ENCODE peak calls at places on chromosomes 6 and 20, in eight cellular contexts. J is AG04449; B is WERI-Rb-1; G is cardiac fibroblast; I is Ammon's horn; Q is foreskin fibroblast; S is CD4-positive, alpha-beta T cell; C is nephron progenitor cell. K is an unnamed sample.

GRCh38 chr20:10673831-10674683 is at the start of gene JAG1:
- DNase-seq in J (peak), I (peak), S (peak), G (peak), B (peak), Q (peak), C (peak), K (peak)

GRCh38 chr6:43743682-43744381 is 26.2 kb upstream of the VEGFA start:
- DNase-seq in B (peak), G (no peak), C (no peak), S (no peak), I (no peak), Q (no peak), J (no peak), K (no peak)

GRCh38 chr6:21831531-21832291 is 238.2 kb downstream of the SOX4 start:
- DNase-seq in Q (no peak), S (no peak), C (peak), I (no peak), B (no peak), J (peak), G (peak), K (no peak)

GRCh38 chr6:1477432-1478090 is 88.2 kb downstream of the FOXF2 start:
- DNase-seq in C (no peak), S (no peak), B (no peak), G (peak), I (no peak), J (no peak), Q (peak), K (peak)

GRCh38 chr20:2314759-2315439 is 19.1 kb downstream of the TGM3 start:
- DNase-seq in Q (peak), B (no peak), S (no peak), I (no peak), G (peak), J (peak), C (no peak), K (peak)

GRCh38 chr6:3750324-3751018 is 1.0 kb downstream of the PXDC1 start:
- DNase-seq in C (peak), B (peak), J (no peak), I (peak), Q (peak), S (no peak), G (peak), K (no peak)

GRCh38 chr6:151693366-151693765 is 114.1 kb upstream of the ESR1 start:
- DNase-seq in J (no peak), C (no peak), Q (no peak), G (no peak), S (no peak), B (no peak), I (no peak), K (no peak)

GRCh38 chr6:105193647-105194046 is 13.8 kb upstream of the POPDC3 start:
- DNase-seq in G (peak), Q (peak), B (no peak), C (no peak), J (peak), I (peak), S (no peak), K (peak)

GRCh38 chr6:168137024-168137423 is 58.0 kb upstream of the FRMD1 start:
- DNase-seq in G (no peak), J (no peak), C (no peak), S (no peak), B (no peak), Q (no peak), I (no peak), K (no peak)

GRCh38 chr6:75516757-75517156 is 23.2 kb upstream of the FILIP1 start:
- DNase-seq in I (no peak), B (no peak), G (no peak), C (no peak), J (no peak), Q (no peak), S (no peak), K (no peak)

GRCh38 chr20:62900052-62900691 is 26.1 kb downstream of the DIDO1 start:
- DNase-seq in G (peak), I (peak), J (no peak), Q (peak), B (peak), C (peak), S (peak), K (peak)

GRCh38 chr6:125262026-125263013 is 39.4 kb downstream of the HDDC2 start:
- DNase-seq in J (peak), B (no peak), I (no peak), Q (peak), G (peak), S (no peak), C (no peak), K (peak)

GRCh38 chr6:69138893-69139494 is 503.9 kb downstream of the ADGRB3 start:
- DNase-seq in C (no peak), B (no peak), Q (no peak), I (no peak), S (no peak), G (peak), J (no peak), K (no peak)

GRCh38 chr20:5451643-5452210 is 135.0 kb upstream of the PROKR2 start:
- DNase-seq in Q (no peak), C (no peak), S (no peak), B (no peak), I (no peak), J (no peak), G (no peak), K (no peak)

GRCh38 chr6:2885967-2886731 is 17.0 kb downstream of the SERPINB9 start:
- DNase-seq in B (no peak), Q (no peak), S (no peak), I (no peak), J (no peak), G (no peak), C (no peak), K (no peak)